ENCODE peak calls at places on chromosomes 12 and 14, in four cellular contexts. O is lung, N is psoas muscle, T is fibroblast of lung. U is an unnamed sample. For H3K4me1, the result is how much of the 10 kb centered on the place peaks cover.

GRCh38 chr14:70962935-70963334 is 55.7 kb downstream of the PCNX1 start:
- DNase-seq in N (no peak), T (no peak), O (no peak), U (no peak)

GRCh38 chr12:86186449-86186848 is 69.7 kb downstream of the MGAT4C start:
- DNase-seq in O (no peak), T (peak), N (no peak), U (no peak)

GRCh38 chr12:49187184-49187583 is 1.7 kb downstream of the TUBA1A start:
- DNase-seq in N (peak), O (no peak), T (peak), U (peak)

GRCh38 chr14:28987516-28987915 is 220.9 kb downstream of the FOXG1 start:
- DNase-seq in N (no peak), T (peak), O (no peak), U (no peak)

GRCh38 chr12:27861428-27862167 is 81.6 kb upstream of the MANSC4 start:
- DNase-seq in T (no peak), O (peak), N (peak), U (peak)

GRCh38 chr14:90829677-90830076 is 13.4 kb upstream of the TTC7B start:
- DNase-seq in T (no peak), N (no peak), O (no peak), U (no peak)

GRCh38 chr14:77603654-77604270 is 12.7 kb downstream of the SPTLC2 start:
- DNase-seq in T (peak), O (no peak), N (peak), U (peak)

GRCh38 chr14:91649930-91650329 is 82.0 kb downstream of the CATSPERB start:
- DNase-seq in N (no peak), O (no peak), T (peak), U (peak)

GRCh38 chr14:75422169-75422568 is 5.7 kb upstream of the JDP2 start:
- DNase-seq in T (peak), O (no peak), N (no peak), U (no peak)

GRCh38 chr12:61282790-61283575 is 977.2 kb upstream of the USP15 start:
- DNase-seq in N (no peak), T (peak), O (no peak), U (no peak)

GRCh38 chr12:113142173-113142885 is 6.8 kb upstream of the RASAL1 start:
- DNase-seq in T (no peak), N (no peak), O (no peak), U (no peak)

GRCh38 chr14:58298880-58299664 is 717 bp downstream of the ARID4A start:
- DNase-seq in O (peak), T (no peak), N (peak), U (peak)

GRCh38 chr14:39431416-39432178 is 636 bp downstream of the FBXO33 start:
- DNase-seq in N (peak), T (peak), O (peak), U (peak)

GRCh38 chr14:55780156-55780946 is 200.3 kb downstream of the KTN1 start:
- DNase-seq in O (peak), T (peak), N (peak), U (no peak)

GRCh38 chr14:75559451-75560187 is 18.8 kb upstream of the FLVCR2 start:
- DNase-seq in N (peak), O (peak), T (peak), U (no peak)

GRCh38 chr12:92396647-92397258 is 251.1 kb upstream of the BTG1 start:
- DNase-seq in T (peak), N (no peak), O (no peak), U (no peak)

GRCh38 chr12:59929091-59929490 is 333.3 kb downstream of the SLC16A7 start:
- DNase-seq in O (no peak), T (peak), N (no peak), U (no peak)

GRCh38 chr14:95206534-95206933 is 49.2 kb upstream of the DICER1 start:
- DNase-seq in T (peak), O (no peak), N (no peak), U (no peak)

GRCh38 chr12:95738024-95738611 is 52.4 kb downstream of the NTN4 start:
- DNase-seq in N (no peak), T (no peak), O (no peak), U (no peak)

GRCh38 chr14:47044841-47045240 is 393.3 kb upstream of the RPL10L start:
- DNase-seq in O (peak), N (no peak), T (peak), U (no peak)

GRCh38 chr14:54593860-54594259 is 26.9 kb downstream of the SAMD4A start:
- DNase-seq in O (no peak), T (peak), N (no peak), U (no peak)

GRCh38 chr12:132261328-132262138 is 67.9 kb downstream of the GALNT9 start:
- DNase-seq in T (no peak), N (no peak), O (no peak), U (no peak)

GRCh38 chr14:60102389-60102788 is 10.7 kb downstream of the PCNX4 start:
- DNase-seq in N (no peak), O (no peak), T (peak), U (no peak)

GRCh38 chr14:64983439-64984310 is 3.0 kb upstream of the FNTB start:
- DNase-seq in O (no peak), T (peak), N (no peak), U (no peak)

GRCh38 chr14:53954551-53955233 is 1.9 kb downstream of the BMP4 start:
- DNase-seq in O (no peak), N (peak), T (peak), U (peak)

GRCh38 chr12:67370979-67371378 is 101.8 kb downstream of the CAND1 start:
- DNase-seq in N (no peak), T (peak), O (no peak), U (no peak)

GRCh38 chr12:123479442-123480180 is 21.7 kb downstream of the SNRNP35 start:
- DNase-seq in T (no peak), N (peak), O (no peak), U (no peak)

GRCh38 chr12:29773076-29773475 is 10.7 kb downstream of the TMTC1 start:
- DNase-seq in T (no peak), N (no peak), O (no peak), U (no peak)

DNA sequence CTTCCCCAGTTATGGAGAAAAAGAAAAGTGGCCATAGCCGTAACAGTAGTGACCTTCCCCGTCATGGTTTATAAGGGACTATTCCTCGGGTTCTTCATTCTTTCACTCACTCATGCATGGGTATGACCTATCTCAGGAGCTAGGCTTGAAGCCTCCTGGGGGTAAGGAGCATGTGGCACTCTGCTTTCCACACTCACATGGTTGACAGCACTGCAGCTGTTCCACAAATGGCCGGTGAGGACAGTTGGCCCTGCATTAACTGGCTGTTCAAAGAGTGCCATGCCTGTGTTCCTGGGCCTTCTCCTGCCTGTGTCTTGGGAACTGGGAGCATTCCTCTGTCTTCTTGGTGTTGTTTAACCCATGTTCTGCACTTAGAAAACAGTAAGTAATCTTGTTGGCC is 66.2 kb upstream of the PNMA1 start:
- DNase-seq in O (no peak), N (no peak), T (no peak), U (no peak)
- H3K27ac ChIP-seq in O (no peak), N (peak), T (no peak), U (no peak)

GRCh38 chr14:68822132-68822651 is 29.3 kb upstream of the ZFP36L1 start:
- DNase-seq in T (no peak), N (no peak), O (no peak), U (no peak)
- H3K4me1 ChIP-seq in T (under half), N (under half), O (under half), U (under half)

GRCh38 chr14:104696671-104697316 is 7.4 kb downstream of the INF2 start:
- DNase-seq in O (no peak), T (no peak), N (no peak), U (no peak)
- H3K27ac ChIP-seq in O (no peak), T (no peak), N (peak), U (no peak)

DNA sequence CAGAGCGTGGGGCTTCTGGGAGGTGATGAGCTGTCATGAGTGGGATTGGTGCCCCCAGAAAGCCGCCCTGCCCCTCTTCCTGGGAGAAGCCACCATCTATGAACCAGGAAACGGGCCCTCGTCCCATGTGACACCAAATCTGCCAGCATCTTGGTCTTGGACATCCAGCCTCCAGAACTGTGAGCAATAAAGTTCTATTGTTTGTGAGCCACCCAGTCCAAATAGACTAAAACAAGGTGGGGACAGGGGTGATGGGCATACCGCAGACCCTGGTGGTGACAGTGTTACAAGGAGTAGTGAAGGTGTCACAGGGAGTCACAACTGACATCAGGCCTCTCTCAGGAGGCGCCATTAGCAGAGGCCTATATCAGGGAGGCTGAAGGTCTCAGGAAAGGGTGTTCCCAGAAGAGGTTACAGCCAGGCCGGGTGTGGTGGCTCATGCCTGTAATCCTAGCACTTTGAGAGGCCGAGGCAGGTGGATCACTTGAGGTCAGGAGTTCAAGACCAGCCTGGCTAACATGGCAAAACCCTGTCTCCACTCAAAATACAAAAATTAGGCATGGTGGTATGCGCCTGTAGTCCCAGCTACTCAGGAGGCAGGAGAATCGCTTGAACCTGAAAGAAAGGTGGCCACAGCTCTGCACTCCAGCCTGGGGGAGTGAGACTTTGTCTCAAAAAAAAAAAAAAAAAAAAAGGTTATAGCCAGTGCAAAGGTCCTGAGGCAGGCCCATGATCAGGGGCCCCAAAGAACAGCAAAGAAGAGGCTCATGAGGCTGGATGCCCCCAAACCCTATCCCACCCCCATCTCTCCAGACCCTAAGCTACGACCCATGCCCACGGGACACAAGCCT is 53.0 kb downstream of the NCOR2 start:
- DNase-seq in O (no peak), T (no peak), N (no peak), U (no peak)
- H3K4me1 ChIP-seq in O (under half), T (under half), N (half or more), U (under half)

GRCh38 chr12:24230061-24230460 is 280.6 kb upstream of the SOX5 start:
- DNase-seq in T (no peak), O (no peak), N (no peak), U (no peak)
- H3K27ac ChIP-seq in T (no peak), O (no peak), N (no peak), U (no peak)

GRCh38 chr12:42483534-42483857 is 106.0 kb downstream of the PRICKLE1 start:
- DNase-seq in T (peak), O (no peak), N (no peak), U (peak)

GRCh38 chr12:42481368-42481767 is 108.2 kb downstream of the PRICKLE1 start:
- DNase-seq in O (no peak), N (no peak), T (no peak), U (no peak)

GRCh38 chr12:42482086-42482819 is 107.3 kb downstream of the PRICKLE1 start:
- DNase-seq in T (peak), O (peak), N (peak), U (peak)

GRCh38 chr12:42484996-42485395 is 104.5 kb downstream of the PRICKLE1 start:
- DNase-seq in O (no peak), T (peak), N (no peak), U (no peak)

GRCh38 chr12:42482820-42483533 is 106.6 kb downstream of the PRICKLE1 start:
- DNase-seq in T (peak), O (peak), N (peak), U (peak)
- H3K4me1 ChIP-seq in T (under half), O (under half), N (under half), U (under half)

GRCh38 chr12:3098436-3098835 is 21.3 kb downstream of the TSPAN9 start:
- DNase-seq in O (no peak), T (no peak), N (no peak), U (no peak)
- H3K27ac ChIP-seq in O (peak), T (no peak), N (peak), U (peak)

GRCh38 chr12:53208435-53208834 is 1.4 kb upstream of the ITGB7 start:
- DNase-seq in N (no peak), T (no peak), O (no peak), U (no peak)
- H3K4me1 ChIP-seq in N (under half), T (under half), O (under half), U (under half)

DNA sequence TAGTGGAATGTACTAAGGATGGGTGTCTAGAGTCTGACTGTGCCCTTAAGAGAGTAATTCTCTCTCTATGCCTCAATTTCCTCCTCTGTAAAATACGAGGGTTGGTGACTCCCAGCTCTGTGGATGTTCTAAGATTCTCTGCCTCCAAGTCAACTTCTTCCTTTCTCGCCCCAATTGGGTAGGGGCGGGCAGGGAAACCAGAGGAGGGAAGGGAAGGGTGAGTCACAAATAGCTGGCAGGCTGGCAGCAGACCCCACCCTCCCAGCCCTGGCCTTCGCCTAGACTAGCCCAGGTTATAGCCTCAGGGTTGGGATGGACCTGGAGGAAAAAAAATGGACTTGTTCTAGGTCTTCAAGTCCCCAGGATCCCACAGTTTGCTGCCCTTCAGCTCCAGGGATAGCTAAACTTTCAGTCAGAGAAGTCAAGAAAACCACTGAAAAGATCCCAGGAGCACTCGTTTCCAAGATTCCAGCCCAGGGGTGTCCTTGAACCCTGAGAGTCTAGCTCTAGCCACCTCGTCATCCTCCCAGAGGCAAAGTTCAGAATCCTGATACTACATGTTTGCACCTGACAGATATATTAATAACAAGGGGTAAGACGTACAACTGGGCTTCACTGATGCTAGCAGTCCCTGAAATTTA is 2.3 kb downstream of the DGKA start:
- DNase-seq in N (no peak), T (peak), O (no peak), U (peak)
- H3K27ac ChIP-seq in N (no peak), T (no peak), O (no peak), U (peak)